ENCODE peak calls at places on chromosomes 11 and 22, in four cellular contexts. Y is fibroblast of pulmonary artery, L is RWPE2, U is IMR-90. B is an unnamed sample.

GRCh38 chr11:112590778-112591177 is 330.1 kb upstream of the PLET1 start:
- DNase-seq in U (no peak), L (no peak), Y (peak), B (no peak)

GRCh38 chr22:19874307-19875060 is 19.8 kb upstream of the GNB1L start:
- DNase-seq in L (peak), Y (no peak), U (no peak), B (no peak)

GRCh38 chr11:118615282-118615979 is 8.0 kb downstream of the PHLDB1 start:
- DNase-seq in U (no peak), Y (no peak), L (no peak), B (no peak)

GRCh38 chr11:12811861-12812260 is 137.6 kb downstream of the TEAD1 start:
- DNase-seq in Y (no peak), U (no peak), L (no peak), B (no peak)

GRCh38 chr22:20775342-20775895 is 1.5 kb downstream of the SERPIND1 start:
- DNase-seq in U (no peak), Y (no peak), L (no peak), B (no peak)

GRCh38 chr22:27377901-27378300 is 423.7 kb downstream of the MN1 start:
- DNase-seq in L (no peak), Y (no peak), U (no peak), B (peak)

GRCh38 chr11:1943977-1944376 is 3.2 kb upstream of the MRPL23 start:
- DNase-seq in U (peak), Y (peak), L (peak), B (no peak)

GRCh38 chr11:117743121-117743815 is 53.7 kb downstream of the DSCAML1 start:
- DNase-seq in U (no peak), Y (no peak), L (no peak), B (no peak)

GRCh38 chr11:10208045-10208674 is 85.9 kb downstream of the SBF2 start:
- DNase-seq in U (peak), L (no peak), Y (peak), B (peak)

GRCh38 chr22:38437416-38437815 is 17.6 kb downstream of the KCNJ4 start:
- DNase-seq in U (no peak), L (no peak), Y (no peak), B (no peak)

GRCh38 chr22:27726726-27727449 is 74.7 kb downstream of the MN1 start:
- DNase-seq in U (peak), L (no peak), Y (peak), B (no peak)

GRCh38 chr11:8318536-8318935 is 54.9 kb upstream of the LMO1 start:
- DNase-seq in Y (no peak), U (no peak), L (peak), B (no peak)

GRCh38 chr11:58640386-58641023 is 18.0 kb downstream of the CNTF start:
- DNase-seq in U (no peak), Y (no peak), L (no peak), B (no peak)

GRCh38 chr22:23414727-23415489 is 165.2 kb downstream of the IGLL1 start:
- DNase-seq in Y (no peak), U (no peak), L (no peak), B (no peak)

GRCh38 chr11:119694334-119694733 is 34.7 kb downstream of the NECTIN1 start:
- DNase-seq in L (no peak), Y (no peak), U (no peak), B (no peak)

GRCh38 chr11:67437082-67437821 is at the start of gene PTPRCAP:
- DNase-seq in L (no peak), U (no peak), Y (no peak), B (no peak)

GRCh38 chr11:133934599-133935550 is 21.9 kb downstream of the IGSF9B start:
- DNase-seq in U (peak), Y (peak), L (peak), B (no peak)

GRCh38 chr11:118572075-118572913 is at the start of gene ARCN1:
- DNase-seq in Y (peak), L (peak), U (peak), B (peak)

GRCh38 chr11:119374632-119375394 is 6.7 kb downstream of the USP2 start:
- DNase-seq in U (no peak), Y (no peak), L (no peak), B (no peak)

GRCh38 chr11:76083563-76084451 is 122.5 kb downstream of the WNT11 start:
- DNase-seq in Y (peak), L (no peak), U (no peak), B (no peak)

GRCh38 chr22:23522642-23523251 is 57.3 kb downstream of the IGLL1 start:
- DNase-seq in L (peak), Y (peak), U (no peak), B (no peak)

GRCh38 chr11:120714448-120714847 is 202.9 kb downstream of the GRIK4 start:
- DNase-seq in Y (peak), L (no peak), U (no peak), B (no peak)

GRCh38 chr22:39966522-39966921 is 6.3 kb downstream of the TMA7B start:
- DNase-seq in L (no peak), Y (no peak), U (no peak), B (no peak)

GRCh38 chr11:16604784-16605439 is 133.5 kb upstream of the C11orf58 start:
- DNase-seq in L (peak), Y (peak), U (peak), B (no peak)

GRCh38 chr11:36211735-36212430 is 77.3 kb downstream of the COMMD9 start:
- DNase-seq in U (no peak), L (no peak), Y (no peak), B (no peak)

GRCh38 chr11:117946196-117946841 is 17.1 kb upstream of the TMPRSS13 start:
- DNase-seq in U (no peak), Y (no peak), L (no peak), B (no peak)

GRCh38 chr11:12185914-12186313 is 75.5 kb downstream of the MICAL2 start:
- DNase-seq in L (no peak), U (peak), Y (peak), B (no peak)

GRCh38 chr11:680970-681369 is 14.1 kb downstream of the DEAF1 start:
- DNase-seq in L (no peak), Y (no peak), U (no peak), B (no peak)

GRCh38 chr11:33695051-33695566 is 5.5 kb downstream of the C11orf91 start:
- DNase-seq in Y (no peak), L (no peak), U (no peak), B (no peak)

GRCh38 chr11:8838248-8838647 is 72.7 kb upstream of the AKIP1 start:
- DNase-seq in U (peak), Y (peak), L (no peak), B (peak)

GRCh38 chr11:8709002-8709672 is 26.5 kb downstream of the RPL27A start:
- DNase-seq in U (peak), L (no peak), Y (peak), B (peak)

GRCh38 chr11:109059402-109059801 is 362.6 kb upstream of the C11orf87 start:
- DNase-seq in L (no peak), Y (no peak), U (no peak), B (no peak)

GRCh38 chr11:30172872-30173271 is 57.9 kb upstream of the FSHB start:
- DNase-seq in L (no peak), Y (peak), U (no peak), B (no peak)

GRCh38 chr11:43947003-43947500 is 4.6 kb downstream of the C11orf96 start:
- DNase-seq in Y (peak), U (peak), L (no peak), B (no peak)

GRCh38 chr11:19890308-19890707 is 177.7 kb downstream of the NAV2 start:
- DNase-seq in U (peak), Y (peak), L (no peak), B (peak)

GRCh38 chr22:20131856-20132685 is 467 bp downstream of the ZDHHC8 start:
- DNase-seq in L (no peak), Y (no peak), U (no peak), B (no peak)

GRCh38 chr11:76621866-76622265 is 48.7 kb downstream of the LRRC32 start:
- DNase-seq in L (no peak), Y (no peak), U (peak), B (no peak)

GRCh38 chr11:114066046-114066648 is 6.6 kb downstream of the ZBTB16 start:
- DNase-seq in Y (no peak), U (no peak), L (no peak), B (no peak)

GRCh38 chr11:114070464-114071139 is 11.1 kb downstream of the ZBTB16 start:
- DNase-seq in U (no peak), L (no peak), Y (no peak), B (no peak)

GRCh38 chr11:114064216-114064615 is 4.7 kb downstream of the ZBTB16 start:
- DNase-seq in Y (no peak), L (no peak), U (no peak), B (no peak)

GRCh38 chr11:114065094-114065493 is 5.6 kb downstream of the ZBTB16 start:
- DNase-seq in Y (no peak), U (no peak), L (no peak), B (no peak)

DNA sequence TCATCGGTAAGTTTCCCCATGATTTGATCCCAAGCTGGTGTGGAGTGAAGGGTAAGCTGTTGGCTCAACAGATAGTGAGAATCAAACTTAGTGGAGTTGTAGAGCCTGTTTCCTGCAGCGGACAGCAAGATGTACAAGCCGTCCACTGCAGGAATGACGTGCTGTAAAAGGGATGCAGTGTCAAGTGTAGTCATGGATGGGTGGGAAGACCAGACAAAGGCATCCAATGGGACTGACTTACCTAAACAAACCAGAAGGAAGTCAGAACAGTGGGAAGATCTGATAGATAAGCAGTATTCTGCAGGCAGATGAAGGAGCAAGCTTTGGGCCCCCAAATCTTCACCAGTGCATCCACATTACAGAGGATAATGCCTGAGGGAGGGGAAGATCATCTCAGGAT is 8.8 kb downstream of the ZBTB16 start:
- DNase-seq in Y (no peak), U (no peak), L (no peak), B (no peak)
- TF ChIP-seq CTCF in Y (no peak), U (no peak), L (no peak), B (no peak)

DNA sequence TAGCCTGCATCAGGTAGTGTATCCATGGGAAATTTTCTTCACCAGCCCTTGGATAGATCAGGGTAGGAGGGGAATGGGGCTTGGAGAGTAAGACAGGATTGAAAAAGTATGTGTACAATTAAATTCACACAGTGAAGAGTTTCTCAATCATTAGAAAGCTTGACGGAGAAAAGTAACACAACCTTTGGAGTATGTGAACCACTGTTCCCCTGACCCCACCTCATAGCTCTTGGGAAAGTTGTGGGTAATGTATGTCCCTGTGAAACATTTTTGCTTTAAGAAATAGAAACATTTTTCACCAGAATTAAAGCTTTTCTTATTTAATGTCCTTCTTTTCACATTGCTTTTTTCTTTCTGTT is 297 bp upstream of the CASP1 start:
- DNase-seq in Y (no peak), L (no peak), U (no peak), B (no peak)
- H3K4me3 ChIP-seq in Y (peak), L (peak), U (no peak), B (no peak)

GRCh38 chr22:36422287-36423014 is 34.7 kb upstream of the MYH9 start:
- DNase-seq in L (no peak), Y (no peak), U (no peak), B (no peak)

GRCh38 chr22:36430863-36431262 is 43.1 kb upstream of the MYH9 start:
- DNase-seq in U (peak), Y (no peak), L (no peak), B (no peak)

GRCh38 chr22:36423461-36424404 is 36.0 kb upstream of the MYH9 start:
- DNase-seq in Y (peak), L (no peak), U (peak), B (no peak)

GRCh38 chr22:36424901-36425579 is 37.3 kb upstream of the MYH9 start:
- DNase-seq in U (no peak), L (no peak), Y (no peak), B (no peak)

GRCh38 chr22:36425977-36426523 is 38.3 kb upstream of the MYH9 start:
- DNase-seq in Y (peak), L (no peak), U (peak), B (no peak)
- TF ChIP-seq CTCF in Y (no peak), L (no peak), U (no peak), B (no peak)

GRCh38 chr11:47979378-47980092 is 824 bp upstream of the PTPRJ start:
- DNase-seq in L (no peak), Y (no peak), U (no peak), B (no peak)
- H3K4me3 ChIP-seq in L (peak), Y (peak), U (peak), B (peak)

DNA sequence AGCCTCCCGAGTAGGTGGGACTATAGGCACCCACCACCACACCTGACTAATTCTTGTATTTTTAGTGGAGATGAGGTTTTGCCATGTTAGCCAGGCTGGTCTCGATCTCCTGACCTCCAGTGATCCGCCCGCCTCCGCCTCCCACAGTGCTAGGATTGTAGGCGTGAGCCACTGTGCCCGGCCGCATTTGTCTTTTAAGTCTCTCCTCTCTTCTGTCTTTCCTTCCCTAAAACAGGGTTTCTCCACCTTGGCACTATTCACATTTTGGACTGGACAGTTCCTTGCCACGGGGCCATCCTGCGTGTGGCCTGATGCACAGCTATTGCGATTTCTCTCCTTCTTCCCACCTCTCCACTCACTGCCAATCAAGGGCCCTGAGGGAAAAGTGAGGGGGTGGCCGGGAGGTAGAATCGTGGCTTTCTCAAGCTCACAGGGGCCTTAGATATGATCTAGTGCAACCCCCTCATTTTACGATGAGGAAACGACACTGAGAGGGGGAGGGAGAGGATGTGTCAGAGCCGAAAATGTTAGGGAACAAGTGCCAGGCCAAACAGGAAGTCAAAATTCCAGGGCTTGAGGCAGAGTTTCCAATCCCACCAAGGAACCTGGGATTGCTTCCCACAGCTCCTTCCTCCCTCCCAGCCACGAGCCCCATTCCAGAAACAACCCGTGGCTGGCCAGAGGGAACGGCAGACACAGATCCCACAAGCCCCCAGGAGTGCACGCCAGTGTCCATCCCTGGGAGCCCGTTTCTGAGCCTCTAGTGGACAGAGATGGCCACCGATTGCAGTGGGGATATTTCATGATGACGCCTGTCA is 21.2 kb downstream of the SCGB1A1 start:
- DNase-seq in Y (peak), U (peak), L (no peak), B (no peak)
- TF ChIP-seq CTCF in Y (no peak), U (peak), L (no peak), B (peak)

DNA sequence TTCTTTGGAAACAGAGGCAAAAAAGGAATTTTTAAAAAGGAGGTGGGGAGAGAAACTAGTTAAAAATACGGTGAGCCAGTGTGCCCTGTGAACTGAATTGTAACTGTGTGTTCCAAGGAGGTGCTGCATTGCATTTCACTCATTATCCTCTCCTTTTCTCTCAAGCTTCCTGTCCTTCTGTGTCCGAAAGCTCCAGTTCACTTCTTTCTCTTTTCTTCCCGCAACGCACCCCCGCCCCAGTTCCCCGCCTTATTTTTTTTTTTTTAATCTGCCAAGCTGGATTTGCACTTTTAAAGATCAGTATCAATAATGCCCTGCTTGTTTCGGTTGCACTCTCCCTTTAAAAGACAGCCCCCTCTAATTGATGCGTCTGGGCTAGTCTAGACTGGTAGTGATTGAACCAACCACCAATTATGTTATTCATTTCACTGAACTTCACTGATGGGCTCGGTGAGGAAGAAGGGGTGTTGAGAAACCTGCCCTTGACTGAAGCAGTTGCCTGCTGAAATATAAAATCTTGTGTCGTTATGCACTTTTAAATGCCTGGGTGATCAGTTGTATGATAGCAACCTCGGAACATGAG is 18.5 kb downstream of the BLID start:
- DNase-seq in Y (peak), L (no peak), U (peak), B (no peak)
- H3K4me3 ChIP-seq in Y (peak), L (no peak), U (peak), B (peak)

DNA sequence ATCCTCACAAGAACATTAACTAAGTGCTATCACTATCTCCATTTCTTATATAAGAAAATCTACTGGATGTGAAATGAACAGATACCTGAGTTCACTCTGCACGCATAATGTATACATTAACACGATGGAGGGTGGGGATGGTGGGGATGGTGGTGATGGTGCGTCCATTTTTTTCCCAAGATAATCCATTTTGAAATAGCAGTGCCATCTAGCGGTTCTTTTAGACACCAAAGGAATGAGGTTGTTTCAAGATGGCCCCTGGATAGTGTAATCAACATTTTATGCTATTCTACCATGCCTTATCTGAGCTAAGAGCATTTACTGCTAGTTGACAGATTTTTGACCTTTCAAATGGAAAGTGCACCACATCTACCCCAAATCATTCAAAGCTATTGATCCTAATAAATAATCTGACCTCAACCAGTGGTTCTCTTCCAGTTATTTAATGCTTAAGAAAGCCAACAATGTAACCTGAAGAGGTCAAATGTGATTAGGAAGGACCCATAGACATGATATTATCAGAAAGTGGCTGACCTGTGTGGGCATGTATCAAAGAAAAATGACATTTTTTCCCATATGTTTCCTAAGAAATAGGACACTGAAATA is 714.7 kb upstream of the TENM4 start:
- DNase-seq in Y (peak), U (peak), L (no peak), B (no peak)
- TF ChIP-seq CTCF in Y (peak), U (peak), L (peak), B (peak)

GRCh38 chr11:64036081-64037026 is 623 bp downstream of the FLRT1 start:
- DNase-seq in L (no peak), Y (peak), U (peak), B (no peak)
- H3K4me3 ChIP-seq in L (no peak), Y (peak), U (peak), B (peak)

GRCh38 chr22:25048659-25049657 is 96.4 kb downstream of the KIAA1671 start:
- DNase-seq in L (no peak), U (peak), Y (peak), B (peak)

GRCh38 chr22:25051983-25052710 is 99.6 kb downstream of the KIAA1671 start:
- DNase-seq in Y (no peak), L (no peak), U (no peak), B (no peak)

GRCh38 chr22:25050566-25050965 is 98.0 kb downstream of the KIAA1671 start:
- DNase-seq in Y (no peak), U (no peak), L (no peak), B (no peak)

GRCh38 chr22:25049770-25050169 is 97.3 kb downstream of the KIAA1671 start:
- DNase-seq in Y (no peak), U (no peak), L (no peak), B (no peak)

GRCh38 chr22:25051073-25051472 is 98.6 kb downstream of the KIAA1671 start:
- DNase-seq in Y (no peak), U (no peak), L (no peak), B (no peak)
- TF ChIP-seq CTCF in Y (peak), U (peak), L (peak), B (peak)

GRCh38 chr11:46293066-46293465 is 15.6 kb downstream of the CREB3L1 start:
- DNase-seq in L (no peak), Y (no peak), U (no peak), B (no peak)

GRCh38 chr11:46293616-46294015 is 16.2 kb downstream of the CREB3L1 start:
- DNase-seq in U (peak), Y (peak), L (no peak), B (no peak)

GRCh38 chr11:46290021-46290420 is 12.6 kb downstream of the CREB3L1 start:
- DNase-seq in L (no peak), U (no peak), Y (no peak), B (no peak)

GRCh38 chr11:46290598-46291309 is 13.3 kb downstream of the CREB3L1 start:
- DNase-seq in Y (peak), L (peak), U (peak), B (peak)

GRCh38 chr11:46291441-46292143 is 14.1 kb downstream of the CREB3L1 start:
- DNase-seq in U (peak), Y (peak), L (no peak), B (no peak)
- H3K4me3 ChIP-seq in U (no peak), Y (peak), L (no peak), B (no peak)

B was measured in astrocyte of the cerebellum.